ENCODE peak calls at places on chromosomes 13 and 19, in seven cellular contexts. One of them, this sample, is unnamed.

GRCh38 chr19:46945668-46946067 is 74.0 kb upstream of the NPAS1 start:
- DNase-seq in heart right ventricle: no peak
- DNase-seq in CD8-positive, alpha-beta memory T cell: no peak
- DNase-seq in Karpas-422: no peak
- DNase-seq in body of pancreas: no peak
- DNase-seq in CD8-positive, alpha-beta T cell: no peak
- DNase-seq in HL-60: no peak
- DNase-seq in this sample: no peak

GRCh38 chr13:111632906-111633305 is 312.5 kb downstream of the TEX29 start:
- DNase-seq in heart right ventricle: no peak
- DNase-seq in CD8-positive, alpha-beta memory T cell: no peak
- DNase-seq in Karpas-422: no peak
- DNase-seq in body of pancreas: no peak
- DNase-seq in CD8-positive, alpha-beta T cell: no peak
- DNase-seq in HL-60: no peak
- DNase-seq in this sample: no peak

GRCh38 chr13:42990991-42991891 is 800 bp downstream of the EPSTI1 start:
- DNase-seq in heart right ventricle: no peak
- DNase-seq in CD8-positive, alpha-beta memory T cell: no peak
- DNase-seq in Karpas-422: no peak
- DNase-seq in body of pancreas: no peak
- DNase-seq in CD8-positive, alpha-beta T cell: no peak
- DNase-seq in HL-60: no peak
- DNase-seq in this sample: no peak

GRCh38 chr19:40811478-40812341 is 12.7 kb downstream of the EGLN2 start:
- DNase-seq in heart right ventricle: no peak
- DNase-seq in CD8-positive, alpha-beta memory T cell: no peak
- DNase-seq in Karpas-422: no peak
- DNase-seq in body of pancreas: no peak
- DNase-seq in CD8-positive, alpha-beta T cell: peak; percentile 63
- DNase-seq in HL-60: no peak
- DNase-seq in this sample: no peak

GRCh38 chr13:97043302-97043701 is 49.0 kb upstream of the OXGR1 start:
- DNase-seq in heart right ventricle: no peak
- DNase-seq in CD8-positive, alpha-beta memory T cell: no peak
- DNase-seq in Karpas-422: no peak
- DNase-seq in body of pancreas: no peak
- DNase-seq in CD8-positive, alpha-beta T cell: no peak
- DNase-seq in HL-60: no peak
- DNase-seq in this sample: no peak

GRCh38 chr13:27106144-27106543 is 65.5 kb downstream of the USP12 start:
- DNase-seq in heart right ventricle: no peak
- DNase-seq in CD8-positive, alpha-beta memory T cell: no peak
- DNase-seq in Karpas-422: no peak
- DNase-seq in body of pancreas: no peak
- DNase-seq in CD8-positive, alpha-beta T cell: no peak
- DNase-seq in HL-60: no peak
- DNase-seq in this sample: no peak

GRCh38 chr13:50412046-50412617 is 396.9 kb downstream of the KCNRG start:
- DNase-seq in heart right ventricle: no peak
- DNase-seq in CD8-positive, alpha-beta memory T cell: no peak
- DNase-seq in Karpas-422: no peak
- DNase-seq in body of pancreas: no peak
- DNase-seq in CD8-positive, alpha-beta T cell: no peak
- DNase-seq in HL-60: no peak
- DNase-seq in this sample: no peak

GRCh38 chr19:45470147-45471081 is 2.6 kb downstream of the FOSB start:
- DNase-seq in heart right ventricle: no peak
- DNase-seq in CD8-positive, alpha-beta memory T cell: peak; percentile 67
- DNase-seq in Karpas-422: no peak
- DNase-seq in body of pancreas: peak; percentile 35
- DNase-seq in CD8-positive, alpha-beta T cell: peak; percentile 58
- DNase-seq in HL-60: no peak
- DNase-seq in this sample: peak; percentile 73

GRCh38 chr13:60765700-60766411 is 368.8 kb downstream of the TDRD3 start:
- DNase-seq in heart right ventricle: no peak
- DNase-seq in CD8-positive, alpha-beta memory T cell: no peak
- DNase-seq in Karpas-422: no peak
- DNase-seq in body of pancreas: no peak
- DNase-seq in CD8-positive, alpha-beta T cell: no peak
- DNase-seq in HL-60: no peak
- DNase-seq in this sample: peak; percentile 23

GRCh38 chr13:94073006-94073744 is 406.3 kb downstream of the DCT start:
- DNase-seq in heart right ventricle: no peak
- DNase-seq in CD8-positive, alpha-beta memory T cell: no peak
- DNase-seq in Karpas-422: no peak
- DNase-seq in body of pancreas: no peak
- DNase-seq in CD8-positive, alpha-beta T cell: no peak
- DNase-seq in HL-60: no peak
- DNase-seq in this sample: no peak

GRCh38 chr13:76887070-76887563 is 912 bp upstream of the KCTD12 start:
- DNase-seq in heart right ventricle: peak; percentile 21
- DNase-seq in CD8-positive, alpha-beta memory T cell: no peak
- DNase-seq in Karpas-422: no peak
- DNase-seq in body of pancreas: peak; percentile 13
- DNase-seq in CD8-positive, alpha-beta T cell: no peak
- DNase-seq in HL-60: no peak
- DNase-seq in this sample: peak; percentile 59

GRCh38 chr19:2856457-2857055 is 10.6 kb upstream of the ZNF556 start:
- DNase-seq in heart right ventricle: no peak
- DNase-seq in CD8-positive, alpha-beta memory T cell: peak; percentile 46
- DNase-seq in Karpas-422: no peak
- DNase-seq in body of pancreas: no peak
- DNase-seq in CD8-positive, alpha-beta T cell: no peak
- DNase-seq in HL-60: no peak
- DNase-seq in this sample: no peak

GRCh38 chr13:21079206-21079605 is 17.8 kb upstream of the LATS2 start:
- DNase-seq in heart right ventricle: no peak
- DNase-seq in CD8-positive, alpha-beta memory T cell: no peak
- DNase-seq in Karpas-422: no peak
- DNase-seq in body of pancreas: no peak
- DNase-seq in CD8-positive, alpha-beta T cell: no peak
- DNase-seq in HL-60: no peak
- DNase-seq in this sample: no peak

GRCh38 chr13:74246398-74246975 is 112.3 kb upstream of the KLF12 start:
- DNase-seq in heart right ventricle: peak; percentile 69
- DNase-seq in CD8-positive, alpha-beta memory T cell: no peak
- DNase-seq in Karpas-422: no peak
- DNase-seq in body of pancreas: no peak
- DNase-seq in CD8-positive, alpha-beta T cell: peak; percentile 33
- DNase-seq in HL-60: no peak
- DNase-seq in this sample: peak; percentile 18

GRCh38 chr19:35512831-35513230 is 618 bp downstream of the DMKN start:
- DNase-seq in heart right ventricle: no peak
- DNase-seq in CD8-positive, alpha-beta memory T cell: no peak
- DNase-seq in Karpas-422: no peak
- DNase-seq in body of pancreas: no peak
- DNase-seq in CD8-positive, alpha-beta T cell: no peak
- DNase-seq in HL-60: no peak
- DNase-seq in this sample: no peak

GRCh38 chr19:3443840-3444694 is 36.3 kb downstream of the SMIM24 start:
- DNase-seq in heart right ventricle: peak; percentile 76
- DNase-seq in CD8-positive, alpha-beta memory T cell: no peak
- DNase-seq in Karpas-422: no peak
- DNase-seq in body of pancreas: peak; percentile 48
- DNase-seq in CD8-positive, alpha-beta T cell: no peak
- DNase-seq in HL-60: no peak
- DNase-seq in this sample: peak; percentile 90

GRCh38 chr13:21039097-21039800 is 22.1 kb downstream of the LATS2 start:
- DNase-seq in heart right ventricle: no peak
- DNase-seq in CD8-positive, alpha-beta memory T cell: no peak
- DNase-seq in Karpas-422: no peak
- DNase-seq in body of pancreas: no peak
- DNase-seq in CD8-positive, alpha-beta T cell: no peak
- DNase-seq in HL-60: no peak
- DNase-seq in this sample: no peak

GRCh38 chr19:14515501-14516047 is 2.6 kb downstream of the DNAJB1 start:
- DNase-seq in heart right ventricle: no peak
- DNase-seq in CD8-positive, alpha-beta memory T cell: no peak
- DNase-seq in Karpas-422: no peak
- DNase-seq in body of pancreas: no peak
- DNase-seq in CD8-positive, alpha-beta T cell: no peak
- DNase-seq in HL-60: no peak
- DNase-seq in this sample: peak; percentile 79

GRCh38 chr13:24228852-24229458 is 68.4 kb downstream of the SPATA13 start:
- DNase-seq in heart right ventricle: peak; percentile 44
- DNase-seq in CD8-positive, alpha-beta memory T cell: peak; percentile 36
- DNase-seq in Karpas-422: peak; percentile 80
- DNase-seq in body of pancreas: peak; percentile 62
- DNase-seq in CD8-positive, alpha-beta T cell: peak; percentile 34
- DNase-seq in HL-60: no peak
- DNase-seq in this sample: no peak

GRCh38 chr13:23160241-23161175 is 20.3 kb upstream of the SGCG start:
- DNase-seq in heart right ventricle: no peak
- DNase-seq in CD8-positive, alpha-beta memory T cell: no peak
- DNase-seq in Karpas-422: no peak
- DNase-seq in body of pancreas: no peak
- DNase-seq in CD8-positive, alpha-beta T cell: no peak
- DNase-seq in HL-60: no peak
- DNase-seq in this sample: no peak

GRCh38 chr13:44331446-44331845 is 42.2 kb upstream of the SERP2 start:
- DNase-seq in heart right ventricle: no peak
- DNase-seq in CD8-positive, alpha-beta memory T cell: no peak
- DNase-seq in Karpas-422: no peak
- DNase-seq in body of pancreas: no peak
- DNase-seq in CD8-positive, alpha-beta T cell: no peak
- DNase-seq in HL-60: no peak
- DNase-seq in this sample: no peak

GRCh38 chr19:9039728-9040127 is 29.5 kb upstream of the MUC16 start:
- DNase-seq in heart right ventricle: no peak
- DNase-seq in CD8-positive, alpha-beta memory T cell: no peak
- DNase-seq in Karpas-422: no peak
- DNase-seq in body of pancreas: no peak
- DNase-seq in CD8-positive, alpha-beta T cell: no peak
- DNase-seq in HL-60: no peak
- DNase-seq in this sample: no peak

GRCh38 chr13:59425211-59425721 is 738.5 kb downstream of the DIAPH3 start:
- DNase-seq in heart right ventricle: no peak
- DNase-seq in CD8-positive, alpha-beta memory T cell: no peak
- DNase-seq in Karpas-422: no peak
- DNase-seq in body of pancreas: no peak
- DNase-seq in CD8-positive, alpha-beta T cell: no peak
- DNase-seq in HL-60: no peak
- DNase-seq in this sample: no peak

GRCh38 chr19:47356900-47357299 is 7.8 kb downstream of the DHX34 start:
- DNase-seq in heart right ventricle: no peak
- DNase-seq in CD8-positive, alpha-beta memory T cell: no peak
- DNase-seq in Karpas-422: no peak
- DNase-seq in body of pancreas: peak; percentile 50
- DNase-seq in CD8-positive, alpha-beta T cell: no peak
- DNase-seq in HL-60: no peak
- DNase-seq in this sample: no peak

GRCh38 chr13:109787135-109787954 is 962 bp upstream of the IRS2 start:
- DNase-seq in heart right ventricle: peak; percentile 28
- DNase-seq in CD8-positive, alpha-beta memory T cell: peak; percentile 36
- DNase-seq in Karpas-422: no peak
- DNase-seq in body of pancreas: peak; percentile 57
- DNase-seq in CD8-positive, alpha-beta T cell: peak; percentile 52
- DNase-seq in HL-60: no peak
- DNase-seq in this sample: peak; percentile 79

GRCh38 chr13:46012404-46012803 is 40.1 kb downstream of the ZC3H13 start:
- DNase-seq in heart right ventricle: no peak
- DNase-seq in CD8-positive, alpha-beta memory T cell: no peak
- DNase-seq in Karpas-422: no peak
- DNase-seq in body of pancreas: no peak
- DNase-seq in CD8-positive, alpha-beta T cell: no peak
- DNase-seq in HL-60: no peak
- DNase-seq in this sample: no peak

GRCh38 chr13:46008631-46009030 is 43.9 kb downstream of the ZC3H13 start:
- DNase-seq in heart right ventricle: no peak
- DNase-seq in CD8-positive, alpha-beta memory T cell: no peak
- DNase-seq in Karpas-422: no peak
- DNase-seq in body of pancreas: no peak
- DNase-seq in CD8-positive, alpha-beta T cell: no peak
- DNase-seq in HL-60: no peak
- DNase-seq in this sample: no peak

GRCh38 chr13:46006688-46007452 is 45.7 kb downstream of the ZC3H13 start:
- DNase-seq in heart right ventricle: no peak
- DNase-seq in CD8-positive, alpha-beta memory T cell: no peak
- DNase-seq in Karpas-422: no peak
- DNase-seq in body of pancreas: no peak
- DNase-seq in CD8-positive, alpha-beta T cell: no peak
- DNase-seq in HL-60: no peak
- DNase-seq in this sample: no peak

GRCh38 chr13:46015374-46015773 is 37.2 kb downstream of the ZC3H13 start:
- DNase-seq in heart right ventricle: no peak
- DNase-seq in CD8-positive, alpha-beta memory T cell: no peak
- DNase-seq in Karpas-422: no peak
- DNase-seq in body of pancreas: no peak
- DNase-seq in CD8-positive, alpha-beta T cell: no peak
- DNase-seq in HL-60: peak; percentile 21
- DNase-seq in this sample: no peak

DNA sequence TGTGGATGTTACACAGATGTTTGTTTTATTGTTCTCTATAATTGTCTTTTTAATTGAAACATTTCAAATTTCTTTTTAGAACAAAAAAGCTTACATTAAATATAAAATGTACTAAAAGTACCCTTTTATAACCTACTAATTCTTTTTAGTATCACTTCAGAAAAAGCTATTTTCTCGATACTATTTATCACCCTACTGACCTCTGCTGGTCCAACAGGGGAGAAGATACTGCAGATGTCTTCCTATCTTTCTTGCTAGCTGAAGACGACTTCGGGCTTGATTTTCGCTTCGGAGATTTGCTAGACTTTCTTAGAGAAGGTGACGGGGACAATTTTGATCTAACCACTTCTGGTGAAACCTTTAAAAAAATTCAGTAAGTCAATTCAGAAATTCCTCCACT is 42.4 kb downstream of the ZC3H13 start:
- DNase-seq in heart right ventricle: no peak
- DNase-seq in CD8-positive, alpha-beta memory T cell: no peak
- DNase-seq in Karpas-422: no peak
- DNase-seq in body of pancreas: no peak
- DNase-seq in CD8-positive, alpha-beta T cell: no peak
- DNase-seq in HL-60: no peak
- DNase-seq in this sample: no peak
- H3K27ac ChIP-seq in heart right ventricle: no peak overlapping the region
- H3K27ac ChIP-seq in CD8-positive, alpha-beta memory T cell: no peak overlapping the region
- H3K27ac ChIP-seq in Karpas-422: no peak overlapping the region
- H3K27ac ChIP-seq in body of pancreas: no peak overlapping the region
- H3K27ac ChIP-seq in CD8-positive, alpha-beta T cell: no peak overlapping the region
- H3K27ac ChIP-seq in HL-60: no peak overlapping the region
- H3K27ac ChIP-seq in this sample: no peak overlapping the region

GRCh38 chr13:30373727-30374126 is 48.6 kb upstream of the UBE2L5 start:
- DNase-seq in heart right ventricle: no peak
- DNase-seq in CD8-positive, alpha-beta memory T cell: peak; percentile 43
- DNase-seq in Karpas-422: peak; percentile 83
- DNase-seq in body of pancreas: no peak
- DNase-seq in CD8-positive, alpha-beta T cell: peak; percentile 41
- DNase-seq in HL-60: no peak
- DNase-seq in this sample: no peak
- H3K27ac ChIP-seq in heart right ventricle: no peak overlapping the region
- H3K27ac ChIP-seq in CD8-positive, alpha-beta memory T cell: peak overlapping the region; percentile 41
- H3K27ac ChIP-seq in Karpas-422: peak overlapping the region; percentile 98
- H3K27ac ChIP-seq in body of pancreas: no peak overlapping the region
- H3K27ac ChIP-seq in CD8-positive, alpha-beta T cell: peak overlapping the region; percentile 13
- H3K27ac ChIP-seq in HL-60: peak overlapping the region; percentile 97
- H3K27ac ChIP-seq in this sample: no peak overlapping the region

GRCh38 chr19:55658846-55659459 is 4.1 kb downstream of the U2AF2 start:
- DNase-seq in heart right ventricle: no peak
- DNase-seq in CD8-positive, alpha-beta memory T cell: no peak
- DNase-seq in Karpas-422: no peak
- DNase-seq in body of pancreas: no peak
- DNase-seq in CD8-positive, alpha-beta T cell: no peak
- DNase-seq in HL-60: no peak
- DNase-seq in this sample: no peak
- H3K27ac ChIP-seq in heart right ventricle: no peak overlapping the region
- H3K27ac ChIP-seq in CD8-positive, alpha-beta memory T cell: no peak overlapping the region
- H3K27ac ChIP-seq in Karpas-422: no peak overlapping the region
- H3K27ac ChIP-seq in body of pancreas: no peak overlapping the region
- H3K27ac ChIP-seq in CD8-positive, alpha-beta T cell: no peak overlapping the region
- H3K27ac ChIP-seq in HL-60: peak overlapping the region; percentile 8
- H3K27ac ChIP-seq in this sample: no peak overlapping the region

GRCh38 chr19:18000480-18000980 is 7.4 kb upstream of the ARRDC2 start:
- DNase-seq in heart right ventricle: no peak
- DNase-seq in CD8-positive, alpha-beta memory T cell: no peak
- DNase-seq in Karpas-422: no peak
- DNase-seq in body of pancreas: no peak
- DNase-seq in CD8-positive, alpha-beta T cell: no peak
- DNase-seq in HL-60: no peak
- DNase-seq in this sample: no peak
- H3K27ac ChIP-seq in heart right ventricle: peak overlapping the region; percentile 93
- H3K27ac ChIP-seq in CD8-positive, alpha-beta memory T cell: peak overlapping the region; percentile 73
- H3K27ac ChIP-seq in Karpas-422: no peak overlapping the region
- H3K27ac ChIP-seq in body of pancreas: peak overlapping the region; percentile 84
- H3K27ac ChIP-seq in CD8-positive, alpha-beta T cell: peak overlapping the region; percentile 94
- H3K27ac ChIP-seq in HL-60: peak overlapping the region; percentile 87
- H3K27ac ChIP-seq in this sample: peak overlapping the region; percentile 65